ENCODE peak calls at places on chromosomes 13 and 19, in six cellular contexts. One of them, this sample, is unnamed.

GRCh38 chr13:48813518-48813917 is 159.8 kb downstream of the CYSLTR2 start:
- DNase-seq in neuronal stem cell: no peak
- DNase-seq in left ventricle myocardium inferior: no peak
- DNase-seq in transverse colon: no peak
- DNase-seq in mucosa of descending colon: no peak
- DNase-seq in adrenal gland: no peak
- DNase-seq in this sample: no peak

GRCh38 chr13:52085416-52085815 is 43.5 kb downstream of the NEK5 start:
- DNase-seq in neuronal stem cell: no peak
- DNase-seq in adrenal gland: no peak
- DNase-seq in left ventricle myocardium inferior: no peak
- DNase-seq in mucosa of descending colon: no peak
- DNase-seq in transverse colon: no peak
- DNase-seq in this sample: no peak

GRCh38 chr13:27921421-27921960 is 1.7 kb downstream of the PDX1 start:
- DNase-seq in transverse colon: no peak
- DNase-seq in neuronal stem cell: peak; percentile 11
- DNase-seq in mucosa of descending colon: no peak
- DNase-seq in adrenal gland: no peak
- DNase-seq in left ventricle myocardium inferior: no peak
- DNase-seq in this sample: no peak

GRCh38 chr13:27442797-27443196 is 7.6 kb downstream of the MTIF3 start:
- DNase-seq in adrenal gland: no peak
- DNase-seq in mucosa of descending colon: no peak
- DNase-seq in transverse colon: peak; percentile 36
- DNase-seq in left ventricle myocardium inferior: no peak
- DNase-seq in neuronal stem cell: no peak
- DNase-seq in this sample: no peak

GRCh38 chr13:71695662-71696061 is 171.3 kb downstream of the DACH1 start:
- DNase-seq in mucosa of descending colon: no peak
- DNase-seq in left ventricle myocardium inferior: no peak
- DNase-seq in transverse colon: no peak
- DNase-seq in neuronal stem cell: no peak
- DNase-seq in adrenal gland: no peak
- DNase-seq in this sample: no peak

GRCh38 chr13:114185182-114185971 is 6.3 kb downstream of the CFAP97D2 start:
- DNase-seq in mucosa of descending colon: no peak
- DNase-seq in transverse colon: no peak
- DNase-seq in left ventricle myocardium inferior: peak; percentile 38
- DNase-seq in adrenal gland: no peak
- DNase-seq in neuronal stem cell: no peak
- DNase-seq in this sample: no peak

GRCh38 chr19:29694166-29694565 is 20.9 kb downstream of the C19orf12 start:
- DNase-seq in mucosa of descending colon: no peak
- DNase-seq in transverse colon: no peak
- DNase-seq in neuronal stem cell: no peak
- DNase-seq in left ventricle myocardium inferior: no peak
- DNase-seq in adrenal gland: no peak
- DNase-seq in this sample: no peak

GRCh38 chr19:12669272-12670158 is 2.9 kb downstream of the WDR83 start:
- DNase-seq in mucosa of descending colon: peak; percentile 85
- DNase-seq in neuronal stem cell: peak; percentile 77
- DNase-seq in left ventricle myocardium inferior: peak; percentile 78
- DNase-seq in adrenal gland: peak; percentile 85
- DNase-seq in transverse colon: peak; percentile 81
- DNase-seq in this sample: no peak

GRCh38 chr13:112807653-112808376 is 118.0 kb downstream of the ATP11A start:
- DNase-seq in adrenal gland: no peak
- DNase-seq in mucosa of descending colon: no peak
- DNase-seq in transverse colon: no peak
- DNase-seq in neuronal stem cell: no peak
- DNase-seq in left ventricle myocardium inferior: no peak
- DNase-seq in this sample: no peak

GRCh38 chr19:38658462-38659306 is 11.2 kb downstream of the ACTN4 start:
- DNase-seq in mucosa of descending colon: peak; percentile 44
- DNase-seq in neuronal stem cell: no peak
- DNase-seq in adrenal gland: peak; percentile 80
- DNase-seq in left ventricle myocardium inferior: no peak
- DNase-seq in transverse colon: peak; percentile 56
- DNase-seq in this sample: no peak

GRCh38 chr19:23099966-23100365 is 16.9 kb upstream of the ZNF730 start:
- DNase-seq in neuronal stem cell: no peak
- DNase-seq in left ventricle myocardium inferior: no peak
- DNase-seq in transverse colon: no peak
- DNase-seq in adrenal gland: no peak
- DNase-seq in mucosa of descending colon: no peak
- DNase-seq in this sample: no peak

GRCh38 chr13:100140441-100140840 is 51.5 kb downstream of the PCCA start:
- DNase-seq in left ventricle myocardium inferior: no peak
- DNase-seq in neuronal stem cell: no peak
- DNase-seq in adrenal gland: no peak
- DNase-seq in transverse colon: no peak
- DNase-seq in mucosa of descending colon: no peak
- DNase-seq in this sample: no peak

GRCh38 chr19:41302624-41303351 is 7.2 kb upstream of the CCDC97 start:
- DNase-seq in mucosa of descending colon: peak; percentile 54
- DNase-seq in transverse colon: peak; percentile 66
- DNase-seq in neuronal stem cell: no peak
- DNase-seq in left ventricle myocardium inferior: no peak
- DNase-seq in adrenal gland: no peak
- DNase-seq in this sample: no peak

GRCh38 chr13:44385847-44386246 is 12.2 kb downstream of the SERP2 start:
- DNase-seq in transverse colon: no peak
- DNase-seq in neuronal stem cell: no peak
- DNase-seq in mucosa of descending colon: no peak
- DNase-seq in left ventricle myocardium inferior: no peak
- DNase-seq in adrenal gland: no peak
- DNase-seq in this sample: no peak

GRCh38 chr19:39937094-39937493 is 2.7 kb upstream of the FCGBP start:
- DNase-seq in left ventricle myocardium inferior: no peak
- DNase-seq in mucosa of descending colon: no peak
- DNase-seq in adrenal gland: no peak
- DNase-seq in transverse colon: no peak
- DNase-seq in neuronal stem cell: no peak
- DNase-seq in this sample: no peak

GRCh38 chr13:73872397-73872796 is 261.8 kb downstream of the KLF12 start:
- DNase-seq in left ventricle myocardium inferior: no peak
- DNase-seq in transverse colon: no peak
- DNase-seq in mucosa of descending colon: no peak
- DNase-seq in neuronal stem cell: no peak
- DNase-seq in adrenal gland: no peak
- DNase-seq in this sample: no peak

GRCh38 chr13:101408154-101408553 is 8.2 kb downstream of the NALCN start:
- DNase-seq in adrenal gland: no peak
- DNase-seq in mucosa of descending colon: no peak
- DNase-seq in neuronal stem cell: no peak
- DNase-seq in left ventricle myocardium inferior: no peak
- DNase-seq in transverse colon: no peak
- DNase-seq in this sample: no peak

GRCh38 chr13:31755211-31755610 is 15.9 kb downstream of the RXFP2 start:
- DNase-seq in neuronal stem cell: no peak
- DNase-seq in mucosa of descending colon: no peak
- DNase-seq in adrenal gland: no peak
- DNase-seq in left ventricle myocardium inferior: no peak
- DNase-seq in transverse colon: no peak
- DNase-seq in this sample: no peak

GRCh38 chr13:105785436-105785835 is 750.0 kb downstream of the EFNB2 start:
- DNase-seq in mucosa of descending colon: no peak
- DNase-seq in left ventricle myocardium inferior: no peak
- DNase-seq in transverse colon: no peak
- DNase-seq in adrenal gland: no peak
- DNase-seq in neuronal stem cell: no peak
- DNase-seq in this sample: no peak

GRCh38 chr13:46136688-46137087 is 31.9 kb upstream of the CPB2 start:
- DNase-seq in transverse colon: no peak
- DNase-seq in neuronal stem cell: no peak
- DNase-seq in left ventricle myocardium inferior: no peak
- DNase-seq in mucosa of descending colon: no peak
- DNase-seq in adrenal gland: no peak
- DNase-seq in this sample: no peak

GRCh38 chr19:5111051-5111450 is 142.1 kb downstream of the KDM4B start:
- DNase-seq in left ventricle myocardium inferior: no peak
- DNase-seq in transverse colon: no peak
- DNase-seq in neuronal stem cell: no peak
- DNase-seq in adrenal gland: no peak
- DNase-seq in mucosa of descending colon: no peak
- DNase-seq in this sample: no peak

GRCh38 chr19:29375429-29376093 is 150.2 kb upstream of the VSTM2B start:
- DNase-seq in neuronal stem cell: no peak
- DNase-seq in adrenal gland: peak; percentile 3
- DNase-seq in transverse colon: no peak
- DNase-seq in left ventricle myocardium inferior: no peak
- DNase-seq in mucosa of descending colon: no peak
- DNase-seq in this sample: no peak

GRCh38 chr13:46908511-46908910 is 11.7 kb upstream of the HTR2A start:
- DNase-seq in left ventricle myocardium inferior: no peak
- DNase-seq in neuronal stem cell: no peak
- DNase-seq in mucosa of descending colon: no peak
- DNase-seq in transverse colon: no peak
- DNase-seq in adrenal gland: no peak
- DNase-seq in this sample: no peak

GRCh38 chr13:80436571-80437169 is 95.7 kb upstream of the SPRY2 start:
- DNase-seq in adrenal gland: no peak
- DNase-seq in mucosa of descending colon: no peak
- DNase-seq in neuronal stem cell: no peak
- DNase-seq in transverse colon: no peak
- DNase-seq in left ventricle myocardium inferior: no peak
- DNase-seq in this sample: no peak

DNA sequence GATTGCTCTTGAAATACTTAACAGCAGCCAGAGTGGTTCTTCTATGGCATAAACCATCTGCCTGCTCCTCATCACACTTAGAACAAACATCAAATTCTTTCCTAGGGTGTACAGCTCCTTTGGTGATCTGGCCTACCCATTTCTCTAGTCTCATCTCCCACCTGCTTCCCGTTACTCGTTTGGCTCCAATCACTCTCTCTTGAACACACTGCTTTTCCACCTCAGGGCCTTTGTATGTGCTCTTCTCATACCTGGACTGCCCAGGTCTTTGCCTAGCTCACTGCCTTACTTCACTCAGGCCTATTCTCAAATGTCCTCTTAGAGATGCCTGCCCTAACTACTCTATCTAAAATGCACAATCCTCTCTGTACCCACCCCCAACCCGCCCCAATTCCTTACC is 100.5 kb downstream of the KCNRG start:
- DNase-seq in mucosa of descending colon: no peak
- DNase-seq in left ventricle myocardium inferior: no peak
- DNase-seq in adrenal gland: no peak
- DNase-seq in neuronal stem cell: no peak
- DNase-seq in transverse colon: no peak
- DNase-seq in this sample: no peak
- H3K4me1 ChIP-seq in mucosa of descending colon: peaks cover 9% of the 10 kb centered on the region
- H3K4me1 ChIP-seq in left ventricle myocardium inferior: peaks cover 57% of the 10 kb centered on the region
- H3K4me1 ChIP-seq in adrenal gland: peaks cover 17% of the 10 kb centered on the region
- H3K4me1 ChIP-seq in neuronal stem cell: no peaks in the 10 kb centered on the region
- H3K4me1 ChIP-seq in transverse colon: peaks cover 8% of the 10 kb centered on the region
- H3K4me1 ChIP-seq in this sample: no peaks in the 10 kb centered on the region

GRCh38 chr19:10884273-10884672 is 12.9 kb downstream of the CARM1 start:
- DNase-seq in mucosa of descending colon: no peak
- DNase-seq in neuronal stem cell: no peak
- DNase-seq in left ventricle myocardium inferior: no peak
- DNase-seq in transverse colon: peak; percentile 30
- DNase-seq in adrenal gland: no peak
- DNase-seq in this sample: no peak
- H3K4me1 ChIP-seq in mucosa of descending colon: peaks cover 2% of the 10 kb centered on the region
- H3K4me1 ChIP-seq in neuronal stem cell: peaks cover 71% of the 10 kb centered on the region
- H3K4me1 ChIP-seq in left ventricle myocardium inferior: peaks cover 70% of the 10 kb centered on the region
- H3K4me1 ChIP-seq in transverse colon: peaks cover 20% of the 10 kb centered on the region
- H3K4me1 ChIP-seq in adrenal gland: peaks cover 7% of the 10 kb centered on the region
- H3K4me1 ChIP-seq in this sample: peaks cover 19% of the 10 kb centered on the region

GRCh38 chr19:54449701-54450069 is 686 bp downstream of the LENG8 start:
- DNase-seq in adrenal gland: no peak
- DNase-seq in mucosa of descending colon: no peak
- DNase-seq in neuronal stem cell: no peak
- DNase-seq in transverse colon: no peak
- DNase-seq in left ventricle myocardium inferior: no peak
- DNase-seq in this sample: no peak

GRCh38 chr19:54451997-54452396 is 3.0 kb downstream of the LENG8 start:
- DNase-seq in adrenal gland: no peak
- DNase-seq in left ventricle myocardium inferior: no peak
- DNase-seq in mucosa of descending colon: peak; percentile 24
- DNase-seq in neuronal stem cell: no peak
- DNase-seq in transverse colon: no peak
- DNase-seq in this sample: no peak

GRCh38 chr19:54452626-54453025 is 3.6 kb downstream of the LENG8 start:
- DNase-seq in adrenal gland: no peak
- DNase-seq in neuronal stem cell: no peak
- DNase-seq in transverse colon: no peak
- DNase-seq in mucosa of descending colon: peak; percentile 39
- DNase-seq in left ventricle myocardium inferior: no peak
- DNase-seq in this sample: no peak

GRCh38 chr19:54448774-54449700 is at the start of gene LENG8:
- DNase-seq in neuronal stem cell: peak; percentile 96
- DNase-seq in mucosa of descending colon: peak; percentile 98
- DNase-seq in adrenal gland: peak; percentile 98
- DNase-seq in transverse colon: peak; percentile 98
- DNase-seq in left ventricle myocardium inferior: peak; percentile 98
- DNase-seq in this sample: peak; percentile 94

GRCh38 chr19:54451331-54451871 is 2.4 kb downstream of the LENG8 start:
- DNase-seq in transverse colon: no peak
- DNase-seq in left ventricle myocardium inferior: no peak
- DNase-seq in mucosa of descending colon: peak; percentile 26
- DNase-seq in neuronal stem cell: no peak
- DNase-seq in adrenal gland: no peak
- DNase-seq in this sample: no peak
- H3K4me1 ChIP-seq in transverse colon: peaks cover 28% of the 10 kb centered on the region
- H3K4me1 ChIP-seq in left ventricle myocardium inferior: peaks cover 74% of the 10 kb centered on the region
- H3K4me1 ChIP-seq in mucosa of descending colon: peaks cover 24% of the 10 kb centered on the region
- H3K4me1 ChIP-seq in neuronal stem cell: no peaks in the 10 kb centered on the region
- H3K4me1 ChIP-seq in adrenal gland: peaks cover 33% of the 10 kb centered on the region
- H3K4me1 ChIP-seq in this sample: no peaks in the 10 kb centered on the region

GRCh38 chr19:19422156-19422555 is 16.7 kb downstream of the GATAD2A start:
- DNase-seq in left ventricle myocardium inferior: no peak
- DNase-seq in adrenal gland: no peak
- DNase-seq in transverse colon: no peak
- DNase-seq in mucosa of descending colon: no peak
- DNase-seq in neuronal stem cell: no peak
- DNase-seq in this sample: no peak
- H3K4me1 ChIP-seq in left ventricle myocardium inferior: peaks cover 72% of the 10 kb centered on the region
- H3K4me1 ChIP-seq in adrenal gland: peaks cover 28% of the 10 kb centered on the region
- H3K4me1 ChIP-seq in transverse colon: no peaks in the 10 kb centered on the region
- H3K4me1 ChIP-seq in mucosa of descending colon: peaks cover 12% of the 10 kb centered on the region
- H3K4me1 ChIP-seq in neuronal stem cell: peaks cover 2% of the 10 kb centered on the region
- H3K4me1 ChIP-seq in this sample: peaks cover 2% of the 10 kb centered on the region

This sample was measured in iPS DF 6.9.